ENCODE peak calls at places on chromosome 19, in nine cellular contexts. D is heart right ventricle, S is transverse colon, C is cardiac muscle cell, X is upper lobe of right lung, I is GM23338, J is pancreas, H is colonic mucosa, W is DND-41. F is an unnamed sample.

GRCh38 chr19:13611596-13611995 is 105.3 kb upstream of the CACNA1A start:
- DNase-seq in D (no peak), S (no peak), C (no peak), X (no peak), I (no peak), J (no peak), H (no peak), W (no peak), F (no peak)

GRCh38 chr19:41711376-41712261 is 3.2 kb downstream of the CEACAM5 start:
- DNase-seq in D (no peak), S (peak; percentile 69), C (no peak), X (no peak), I (no peak), J (no peak), H (peak; percentile 71), W (no peak), F (no peak)

GRCh38 chr19:19134687-19135158 is 3.6 kb downstream of the TMEM161A start:
- DNase-seq in D (peak; percentile 86), S (no peak), C (no peak), X (peak; percentile 78), I (peak; percentile 93), J (peak; percentile 73), H (peak; percentile 34), W (peak; percentile 30), F (peak; percentile 95)

GRCh38 chr19:18736415-18737336 is 53.2 kb downstream of the CRTC1 start:
- DNase-seq in D (no peak), S (peak; percentile 37), C (no peak), X (no peak), I (no peak), J (peak; percentile 92), H (peak; percentile 62), W (no peak), F (no peak)

GRCh38 chr19:4849019-4849418 is 17.5 kb upstream of the TICAM1 start:
- DNase-seq in D (no peak), S (no peak), C (no peak), X (no peak), I (no peak), J (no peak), H (no peak), W (no peak), F (no peak)

GRCh38 chr19:3073931-3074595 is 11.8 kb upstream of the TLE5 start:
- DNase-seq in D (no peak), S (peak; percentile 28), C (peak; percentile 45), X (no peak), I (peak; percentile 46), J (peak; percentile 40), H (no peak), W (no peak), F (no peak)

GRCh38 chr19:18605546-18606280 is 886 bp downstream of the CRLF1 start:
- DNase-seq in D (no peak), S (no peak), C (no peak), X (no peak), I (peak; percentile 39), J (no peak), H (no peak), W (no peak), F (peak; percentile 80)

GRCh38 chr19:53161123-53161522 is 2.3 kb upstream of the ZNF347 start:
- DNase-seq in D (no peak), S (no peak), C (no peak), X (no peak), I (no peak), J (no peak), H (no peak), W (no peak), F (no peak)

GRCh38 chr19:16293133-16294085 is 31.2 kb upstream of the KLF2 start:
- DNase-seq in D (peak; percentile 88), S (peak; percentile 66), C (peak; percentile 100), X (peak; percentile 68), I (no peak), J (no peak), H (peak; percentile 68), W (no peak), F (no peak)

GRCh38 chr19:58569943-58570670 is 3.0 kb downstream of the MZF1 start:
- DNase-seq in D (no peak), S (peak; percentile 8), C (no peak), X (peak; percentile 57), I (no peak), J (peak; percentile 62), H (peak; percentile 18), W (peak; percentile 5), F (no peak)

GRCh38 chr19:7908078-7908699 is 4.5 kb downstream of the MAP2K7 start:
- DNase-seq in D (no peak), S (no peak), C (no peak), X (peak; percentile 61), I (peak; percentile 46), J (no peak), H (no peak), W (no peak), F (no peak)

GRCh38 chr19:11479470-11480080 is 1.3 kb downstream of the ELAVL3 start:
- DNase-seq in D (no peak), S (peak; percentile 26), C (peak; percentile 26), X (no peak), I (peak; percentile 91), J (peak; percentile 72), H (peak; percentile 66), W (no peak), F (peak; percentile 100)

GRCh38 chr19:37401078-37401477 is 30.2 kb downstream of the ZNF527 start:
- DNase-seq in D (no peak), S (no peak), C (no peak), X (no peak), I (no peak), J (no peak), H (no peak), W (no peak), F (no peak)

GRCh38 chr19:52034051-52034728 is 6.0 kb upstream of the ZNF614 start:
- DNase-seq in D (no peak), S (no peak), C (peak; percentile 3), X (no peak), I (no peak), J (no peak), H (no peak), W (no peak), F (no peak)

GRCh38 chr19:4977299-4978174 is 8.6 kb downstream of the KDM4B start:
- DNase-seq in D (no peak), S (peak; percentile 37), C (peak; percentile 92), X (no peak), I (no peak), J (peak; percentile 80), H (no peak), W (no peak), F (peak; percentile 42)

GRCh38 chr19:13083627-13084026 is 19.0 kb downstream of the LYL1 start:
- DNase-seq in D (no peak), S (no peak), C (no peak), X (no peak), I (no peak), J (no peak), H (no peak), W (no peak), F (no peak)

GRCh38 chr19:4969772-4970531 is 1.0 kb downstream of the KDM4B start:
- DNase-seq in D (no peak), S (no peak), C (peak; percentile 24), X (no peak), I (peak; percentile 32), J (no peak), H (no peak), W (peak; percentile 27), F (peak; percentile 64)

GRCh38 chr19:3783660-3784584 is 2.3 kb downstream of the MATK start:
- DNase-seq in D (no peak), S (no peak), C (no peak), X (peak; percentile 64), I (peak; percentile 81), J (no peak), H (no peak), W (no peak), F (peak; percentile 96)

GRCh38 chr19:23887642-23888041 is 27.0 kb upstream of the ZNF726 start:
- DNase-seq in D (no peak), S (peak; percentile 70), C (no peak), X (no peak), I (no peak), J (no peak), H (peak; percentile 79), W (no peak), F (no peak)

DNA sequence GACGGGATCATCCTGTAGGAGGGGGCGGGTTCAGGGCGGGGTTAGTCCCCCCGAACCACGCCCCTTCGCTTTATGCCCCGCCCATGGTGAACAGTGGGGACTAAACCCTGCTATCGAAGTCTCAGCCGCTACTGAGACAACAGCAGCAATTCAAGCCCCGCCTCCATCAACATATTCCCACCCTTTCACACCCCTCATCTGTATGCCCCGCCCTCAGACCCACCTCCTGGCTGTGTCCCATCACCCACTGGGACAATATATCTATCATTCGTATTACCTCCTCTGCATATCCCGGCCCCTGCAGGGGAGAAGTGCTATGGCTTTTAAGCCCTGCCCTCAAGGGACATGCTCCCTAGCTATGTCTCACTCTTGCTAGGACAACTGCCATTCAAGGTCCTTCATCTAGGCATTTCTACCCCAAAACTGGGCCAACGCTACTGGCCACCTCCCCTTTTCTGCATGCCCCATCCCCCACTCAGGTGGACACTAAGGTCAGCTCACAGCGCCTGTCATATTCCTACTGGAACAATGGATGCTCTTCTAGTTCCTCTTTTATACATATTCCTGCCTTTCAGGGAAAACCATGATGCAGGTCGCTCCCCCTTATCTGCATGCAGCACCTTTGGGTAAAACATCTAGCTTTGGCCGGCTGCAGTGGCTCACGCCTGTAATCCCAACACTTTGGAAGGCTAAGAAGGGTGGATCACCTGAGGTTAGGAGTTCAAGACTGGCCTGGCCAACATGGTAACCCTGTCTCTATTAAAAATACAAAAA is 11.9 kb downstream of the LRFN1 start:
- DNase-seq in D (no peak), S (no peak), C (peak; percentile 14), X (no peak), I (peak; percentile 96), J (no peak), H (peak; percentile 34), W (no peak), F (peak; percentile 93)
- H3K4me3 ChIP-seq in D (no peak overlapping the region), S (no peak overlapping the region), C (no peak overlapping the region), X (no peak overlapping the region), I (peak overlapping the region; percentile 88), J (no peak overlapping the region), H (no peak overlapping the region), W (no peak overlapping the region), F (peak overlapping the region; percentile 59)

DNA sequence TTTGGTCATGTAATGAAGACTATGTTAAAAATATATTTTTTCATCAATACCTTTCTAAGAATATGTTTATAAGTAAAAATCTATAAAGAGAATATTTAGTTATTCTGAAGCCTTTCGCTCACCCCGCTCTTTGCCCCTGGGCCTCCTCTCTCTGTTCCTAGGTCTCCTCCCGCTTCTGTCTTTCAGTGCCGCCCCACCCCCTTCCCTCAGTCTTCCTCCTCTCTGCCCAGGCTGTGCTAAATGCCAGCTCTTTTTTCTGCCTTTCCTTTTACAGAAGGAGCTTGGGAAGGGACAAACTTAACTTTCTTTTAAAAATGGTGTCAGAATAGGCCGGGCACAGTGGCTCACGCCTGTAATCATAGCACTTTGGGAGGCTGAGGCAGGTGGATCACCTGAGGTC is 22.8 kb downstream of the HIF3A start:
- DNase-seq in D (no peak), S (no peak), C (no peak), X (no peak), I (no peak), J (no peak), H (no peak), W (no peak), F (no peak)
- H3K27me3 ChIP-seq in D (no peaks in the 10 kb centered on the region), S (no peaks in the 10 kb centered on the region), C (no peaks in the 10 kb centered on the region), X (no peaks in the 10 kb centered on the region), I (no peaks in the 10 kb centered on the region), J (no peaks in the 10 kb centered on the region), H (no peaks in the 10 kb centered on the region), W (no peaks in the 10 kb centered on the region), F (no peaks in the 10 kb centered on the region)

GRCh38 chr19:38706792-38707511 is 37.3 kb downstream of the CAPN12 start:
- DNase-seq in D (no peak), S (no peak), C (no peak), X (no peak), I (peak; percentile 41), J (peak; percentile 55), H (no peak), W (no peak), F (peak; percentile 79)
- H3K36me3 ChIP-seq in D (peaks cover 5% of the 10 kb centered on the region), S (no peaks in the 10 kb centered on the region), C (peaks cover 68% of the 10 kb centered on the region), X (peaks cover 100% of the 10 kb centered on the region), I (peaks cover 30% of the 10 kb centered on the region), J (peaks cover 81% of the 10 kb centered on the region), H (peaks cover 54% of the 10 kb centered on the region), W (peaks cover 98% of the 10 kb centered on the region), F (peaks cover 87% of the 10 kb centered on the region)

GRCh38 chr19:6213266-6213595 is 66.5 kb downstream of the MLLT1 start:
- DNase-seq in D (no peak), S (no peak), C (no peak), X (peak; percentile 61), I (no peak), J (peak; percentile 71), H (no peak), W (no peak), F (peak; percentile 47)
- H3K4me3 ChIP-seq in D (no peak overlapping the region), S (no peak overlapping the region), C (no peak overlapping the region), X (no peak overlapping the region), I (no peak overlapping the region), J (no peak overlapping the region), H (no peak overlapping the region), W (no peak overlapping the region), F (no peak overlapping the region)

F was measured in H7.